ENCODE peak calls at places on chromosomes 4 and X, in ten cellular contexts. One of them, this sample, is unnamed. For H3K4me1, the result is how much of the 10 kb centered on the place peaks cover.

GRCh38 chrX:33161829-33162228 is 49.5 kb downstream of the DMD start:
- DNase-seq in vagina: no peak
- DNase-seq in naive thymus-derived CD4-positive, alpha-beta T cell: no peak
- DNase-seq in heart right ventricle: no peak
- DNase-seq in CD8-positive, alpha-beta T cell: no peak
- DNase-seq in CD8-positive, alpha-beta memory T cell: no peak
- DNase-seq in aorta: no peak
- DNase-seq in left lung: no peak
- DNase-seq in ovary: no peak
- DNase-seq in mucosa of descending colon: no peak
- DNase-seq in this sample: no peak

GRCh38 chrX:53458082-53458481 is 23.9 kb upstream of the HSD17B10 start:
- DNase-seq in CD8-positive, alpha-beta T cell: no peak
- DNase-seq in left lung: no peak
- DNase-seq in aorta: no peak
- DNase-seq in vagina: no peak
- DNase-seq in CD8-positive, alpha-beta memory T cell: no peak
- DNase-seq in naive thymus-derived CD4-positive, alpha-beta T cell: no peak
- DNase-seq in heart right ventricle: no peak
- DNase-seq in mucosa of descending colon: no peak
- DNase-seq in ovary: no peak
- DNase-seq in this sample: no peak

GRCh38 chrX:1170243-1170642 is 42.2 kb downstream of the CRLF2 start:
- DNase-seq in CD8-positive, alpha-beta memory T cell: no peak
- DNase-seq in ovary: no peak
- DNase-seq in naive thymus-derived CD4-positive, alpha-beta T cell: no peak
- DNase-seq in vagina: no peak
- DNase-seq in aorta: no peak
- DNase-seq in mucosa of descending colon: no peak
- DNase-seq in CD8-positive, alpha-beta T cell: no peak
- DNase-seq in heart right ventricle: no peak
- DNase-seq in left lung: no peak
- DNase-seq in this sample: no peak

GRCh38 chr4:3721186-3721585 is 45.0 kb upstream of the ADRA2C start:
- DNase-seq in ovary: no peak
- DNase-seq in left lung: no peak
- DNase-seq in vagina: no peak
- DNase-seq in CD8-positive, alpha-beta memory T cell: no peak
- DNase-seq in naive thymus-derived CD4-positive, alpha-beta T cell: no peak
- DNase-seq in aorta: no peak
- DNase-seq in heart right ventricle: no peak
- DNase-seq in mucosa of descending colon: no peak
- DNase-seq in CD8-positive, alpha-beta T cell: no peak
- DNase-seq in this sample: no peak

GRCh38 chr4:47145630-47146029 is 114.3 kb downstream of the GABRB1 start:
- DNase-seq in heart right ventricle: no peak
- DNase-seq in mucosa of descending colon: no peak
- DNase-seq in CD8-positive, alpha-beta T cell: no peak
- DNase-seq in naive thymus-derived CD4-positive, alpha-beta T cell: no peak
- DNase-seq in vagina: no peak
- DNase-seq in ovary: no peak
- DNase-seq in CD8-positive, alpha-beta memory T cell: no peak
- DNase-seq in aorta: no peak
- DNase-seq in left lung: no peak
- DNase-seq in this sample: no peak

GRCh38 chrX:112784692-112785091 is 55.9 kb downstream of the AMOT start:
- DNase-seq in aorta: no peak
- DNase-seq in mucosa of descending colon: no peak
- DNase-seq in left lung: no peak
- DNase-seq in heart right ventricle: no peak
- DNase-seq in CD8-positive, alpha-beta memory T cell: no peak
- DNase-seq in vagina: no peak
- DNase-seq in naive thymus-derived CD4-positive, alpha-beta T cell: no peak
- DNase-seq in ovary: no peak
- DNase-seq in CD8-positive, alpha-beta T cell: no peak
- DNase-seq in this sample: no peak

GRCh38 chrX:9878141-9878875 is 88.8 kb upstream of the CLDN34 start:
- DNase-seq in CD8-positive, alpha-beta memory T cell: no peak
- DNase-seq in vagina: no peak
- DNase-seq in left lung: no peak
- DNase-seq in aorta: no peak
- DNase-seq in heart right ventricle: no peak
- DNase-seq in mucosa of descending colon: no peak
- DNase-seq in naive thymus-derived CD4-positive, alpha-beta T cell: no peak
- DNase-seq in ovary: no peak
- DNase-seq in CD8-positive, alpha-beta T cell: no peak
- DNase-seq in this sample: no peak

GRCh38 chr4:108036252-108036651 is 46.6 kb downstream of the HADH start:
- DNase-seq in CD8-positive, alpha-beta T cell: peak
- DNase-seq in vagina: no peak
- DNase-seq in ovary: no peak
- DNase-seq in left lung: no peak
- DNase-seq in CD8-positive, alpha-beta memory T cell: peak
- DNase-seq in aorta: no peak
- DNase-seq in naive thymus-derived CD4-positive, alpha-beta T cell: peak
- DNase-seq in mucosa of descending colon: no peak
- DNase-seq in heart right ventricle: no peak
- DNase-seq in this sample: no peak

GRCh38 chr4:92334716-92335350 is 31.1 kb downstream of the GRID2 start:
- DNase-seq in left lung: no peak
- DNase-seq in ovary: no peak
- DNase-seq in mucosa of descending colon: no peak
- DNase-seq in naive thymus-derived CD4-positive, alpha-beta T cell: no peak
- DNase-seq in heart right ventricle: peak
- DNase-seq in vagina: no peak
- DNase-seq in aorta: no peak
- DNase-seq in CD8-positive, alpha-beta T cell: no peak
- DNase-seq in CD8-positive, alpha-beta memory T cell: no peak
- DNase-seq in this sample: peak

GRCh38 chr4:8905773-8906667 is 34.4 kb upstream of the HMX1 start:
- DNase-seq in aorta: peak
- DNase-seq in CD8-positive, alpha-beta memory T cell: no peak
- DNase-seq in CD8-positive, alpha-beta T cell: no peak
- DNase-seq in heart right ventricle: no peak
- DNase-seq in naive thymus-derived CD4-positive, alpha-beta T cell: no peak
- DNase-seq in vagina: no peak
- DNase-seq in mucosa of descending colon: peak
- DNase-seq in left lung: peak
- DNase-seq in ovary: no peak
- DNase-seq in this sample: peak

GRCh38 chrX:31932769-31933168 is 860.9 kb upstream of the FTHL17 start:
- DNase-seq in left lung: no peak
- DNase-seq in CD8-positive, alpha-beta T cell: no peak
- DNase-seq in mucosa of descending colon: no peak
- DNase-seq in heart right ventricle: no peak
- DNase-seq in vagina: no peak
- DNase-seq in ovary: no peak
- DNase-seq in naive thymus-derived CD4-positive, alpha-beta T cell: no peak
- DNase-seq in aorta: no peak
- DNase-seq in CD8-positive, alpha-beta memory T cell: no peak
- DNase-seq in this sample: no peak

GRCh38 chr4:40195182-40196177 is 1.4 kb upstream of the RHOH start:
- DNase-seq in left lung: no peak
- DNase-seq in vagina: peak
- DNase-seq in mucosa of descending colon: no peak
- DNase-seq in ovary: no peak
- DNase-seq in aorta: no peak
- DNase-seq in heart right ventricle: no peak
- DNase-seq in CD8-positive, alpha-beta T cell: no peak
- DNase-seq in naive thymus-derived CD4-positive, alpha-beta T cell: peak
- DNase-seq in CD8-positive, alpha-beta memory T cell: no peak
- DNase-seq in this sample: no peak

GRCh38 chr4:160373911-160374310 is 1271.0 kb downstream of the RAPGEF2 start:
- DNase-seq in ovary: no peak
- DNase-seq in heart right ventricle: no peak
- DNase-seq in CD8-positive, alpha-beta memory T cell: no peak
- DNase-seq in CD8-positive, alpha-beta T cell: no peak
- DNase-seq in mucosa of descending colon: no peak
- DNase-seq in vagina: no peak
- DNase-seq in left lung: no peak
- DNase-seq in naive thymus-derived CD4-positive, alpha-beta T cell: no peak
- DNase-seq in aorta: no peak
- DNase-seq in this sample: no peak

GRCh38 chr4:105785792-105786191 is 77.2 kb downstream of the GSTCD start:
- DNase-seq in aorta: no peak
- DNase-seq in vagina: no peak
- DNase-seq in ovary: no peak
- DNase-seq in heart right ventricle: no peak
- DNase-seq in CD8-positive, alpha-beta T cell: no peak
- DNase-seq in naive thymus-derived CD4-positive, alpha-beta T cell: no peak
- DNase-seq in left lung: no peak
- DNase-seq in mucosa of descending colon: no peak
- DNase-seq in CD8-positive, alpha-beta memory T cell: no peak
- DNase-seq in this sample: no peak

GRCh38 chr4:152805818-152806217 is 26.1 kb downstream of the ARFIP1 start:
- DNase-seq in naive thymus-derived CD4-positive, alpha-beta T cell: no peak
- DNase-seq in CD8-positive, alpha-beta T cell: no peak
- DNase-seq in left lung: no peak
- DNase-seq in aorta: no peak
- DNase-seq in mucosa of descending colon: no peak
- DNase-seq in heart right ventricle: no peak
- DNase-seq in CD8-positive, alpha-beta memory T cell: no peak
- DNase-seq in ovary: no peak
- DNase-seq in vagina: no peak
- DNase-seq in this sample: no peak

GRCh38 chr4:85784947-85785346 is 310.0 kb downstream of the ARHGAP24 start:
- DNase-seq in mucosa of descending colon: no peak
- DNase-seq in CD8-positive, alpha-beta T cell: no peak
- DNase-seq in aorta: no peak
- DNase-seq in left lung: no peak
- DNase-seq in ovary: no peak
- DNase-seq in vagina: no peak
- DNase-seq in CD8-positive, alpha-beta memory T cell: no peak
- DNase-seq in heart right ventricle: no peak
- DNase-seq in naive thymus-derived CD4-positive, alpha-beta T cell: no peak
- DNase-seq in this sample: no peak
- H3K4me1 ChIP-seq in mucosa of descending colon: under half
- H3K4me1 ChIP-seq in CD8-positive, alpha-beta T cell: under half
- H3K4me1 ChIP-seq in aorta: under half
- H3K4me1 ChIP-seq in left lung: under half
- H3K4me1 ChIP-seq in ovary: under half
- H3K4me1 ChIP-seq in vagina: under half
- H3K4me1 ChIP-seq in CD8-positive, alpha-beta memory T cell: under half
- H3K4me1 ChIP-seq in heart right ventricle: under half
- H3K4me1 ChIP-seq in naive thymus-derived CD4-positive, alpha-beta T cell: under half
- H3K4me1 ChIP-seq in this sample: under half

GRCh38 chr4:52841707-52842456 is 20.2 kb upstream of the RASL11B start:
- DNase-seq in CD8-positive, alpha-beta memory T cell: no peak
- DNase-seq in aorta: no peak
- DNase-seq in vagina: no peak
- DNase-seq in naive thymus-derived CD4-positive, alpha-beta T cell: no peak
- DNase-seq in CD8-positive, alpha-beta T cell: no peak
- DNase-seq in left lung: no peak
- DNase-seq in heart right ventricle: peak
- DNase-seq in ovary: peak
- DNase-seq in mucosa of descending colon: no peak
- DNase-seq in this sample: peak
- H3K4me1 ChIP-seq in CD8-positive, alpha-beta memory T cell: under half
- H3K4me1 ChIP-seq in aorta: under half
- H3K4me1 ChIP-seq in vagina: under half
- H3K4me1 ChIP-seq in naive thymus-derived CD4-positive, alpha-beta T cell: under half
- H3K4me1 ChIP-seq in CD8-positive, alpha-beta T cell: under half
- H3K4me1 ChIP-seq in left lung: under half
- H3K4me1 ChIP-seq in heart right ventricle: half or more
- H3K4me1 ChIP-seq in ovary: under half
- H3K4me1 ChIP-seq in mucosa of descending colon: under half
- H3K4me1 ChIP-seq in this sample: under half

GRCh38 chr4:24559889-24560288 is 24.5 kb downstream of the DHX15 start:
- DNase-seq in left lung: no peak
- DNase-seq in CD8-positive, alpha-beta memory T cell: no peak
- DNase-seq in vagina: no peak
- DNase-seq in naive thymus-derived CD4-positive, alpha-beta T cell: no peak
- DNase-seq in mucosa of descending colon: no peak
- DNase-seq in CD8-positive, alpha-beta T cell: no peak
- DNase-seq in ovary: no peak
- DNase-seq in aorta: no peak
- DNase-seq in heart right ventricle: no peak
- DNase-seq in this sample: no peak
- H3K4me1 ChIP-seq in left lung: under half
- H3K4me1 ChIP-seq in CD8-positive, alpha-beta memory T cell: under half
- H3K4me1 ChIP-seq in vagina: half or more
- H3K4me1 ChIP-seq in naive thymus-derived CD4-positive, alpha-beta T cell: under half
- H3K4me1 ChIP-seq in mucosa of descending colon: under half
- H3K4me1 ChIP-seq in CD8-positive, alpha-beta T cell: under half
- H3K4me1 ChIP-seq in ovary: under half
- H3K4me1 ChIP-seq in aorta: under half
- H3K4me1 ChIP-seq in heart right ventricle: half or more
- H3K4me1 ChIP-seq in this sample: half or more

GRCh38 chr4:84673475-84674230 is 90.7 kb downstream of the CDS1 start:
- DNase-seq in vagina: no peak
- DNase-seq in CD8-positive, alpha-beta memory T cell: no peak
- DNase-seq in left lung: no peak
- DNase-seq in aorta: no peak
- DNase-seq in naive thymus-derived CD4-positive, alpha-beta T cell: no peak
- DNase-seq in ovary: no peak
- DNase-seq in CD8-positive, alpha-beta T cell: no peak
- DNase-seq in mucosa of descending colon: no peak
- DNase-seq in heart right ventricle: no peak
- DNase-seq in this sample: no peak

GRCh38 chr4:84678976-84679744 is 96.2 kb downstream of the CDS1 start:
- DNase-seq in heart right ventricle: no peak
- DNase-seq in mucosa of descending colon: no peak
- DNase-seq in ovary: no peak
- DNase-seq in vagina: no peak
- DNase-seq in CD8-positive, alpha-beta T cell: no peak
- DNase-seq in aorta: no peak
- DNase-seq in naive thymus-derived CD4-positive, alpha-beta T cell: no peak
- DNase-seq in left lung: no peak
- DNase-seq in CD8-positive, alpha-beta memory T cell: no peak
- DNase-seq in this sample: no peak

GRCh38 chr4:84680956-84681355 is 98.0 kb downstream of the CDS1 start:
- DNase-seq in aorta: no peak
- DNase-seq in naive thymus-derived CD4-positive, alpha-beta T cell: no peak
- DNase-seq in vagina: no peak
- DNase-seq in left lung: no peak
- DNase-seq in ovary: no peak
- DNase-seq in heart right ventricle: no peak
- DNase-seq in CD8-positive, alpha-beta T cell: no peak
- DNase-seq in mucosa of descending colon: no peak
- DNase-seq in CD8-positive, alpha-beta memory T cell: no peak
- DNase-seq in this sample: no peak

GRCh38 chr4:84677995-84678394 is 95.1 kb downstream of the CDS1 start:
- DNase-seq in heart right ventricle: no peak
- DNase-seq in CD8-positive, alpha-beta memory T cell: no peak
- DNase-seq in aorta: no peak
- DNase-seq in naive thymus-derived CD4-positive, alpha-beta T cell: no peak
- DNase-seq in vagina: no peak
- DNase-seq in ovary: no peak
- DNase-seq in mucosa of descending colon: no peak
- DNase-seq in left lung: no peak
- DNase-seq in CD8-positive, alpha-beta T cell: no peak
- DNase-seq in this sample: no peak

DNA sequence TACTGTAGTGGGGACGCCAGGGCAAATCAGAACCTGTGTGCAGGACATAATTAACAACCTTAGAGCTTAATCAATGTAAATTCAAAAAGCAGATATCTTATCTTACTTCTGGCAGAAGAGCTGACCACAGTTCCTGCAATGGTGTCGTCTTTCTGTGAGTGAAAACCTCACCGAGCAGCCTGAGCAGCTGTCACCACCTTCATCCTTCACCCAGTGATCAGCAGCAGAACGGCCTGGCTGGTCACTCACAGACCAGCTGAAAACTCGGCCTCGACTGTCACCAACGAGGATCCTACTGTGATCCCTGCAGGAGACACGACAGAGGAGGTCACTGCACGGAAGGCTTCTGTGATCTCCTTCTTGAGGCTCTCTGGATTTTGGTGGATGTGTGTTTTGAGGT is 94.2 kb downstream of the CDS1 start:
- DNase-seq in CD8-positive, alpha-beta memory T cell: no peak
- DNase-seq in left lung: no peak
- DNase-seq in mucosa of descending colon: no peak
- DNase-seq in CD8-positive, alpha-beta T cell: no peak
- DNase-seq in ovary: no peak
- DNase-seq in heart right ventricle: peak
- DNase-seq in naive thymus-derived CD4-positive, alpha-beta T cell: no peak
- DNase-seq in aorta: no peak
- DNase-seq in vagina: no peak
- DNase-seq in this sample: no peak
- H3K4me1 ChIP-seq in CD8-positive, alpha-beta memory T cell: under half
- H3K4me1 ChIP-seq in left lung: under half
- H3K4me1 ChIP-seq in mucosa of descending colon: under half
- H3K4me1 ChIP-seq in CD8-positive, alpha-beta T cell: under half
- H3K4me1 ChIP-seq in ovary: under half
- H3K4me1 ChIP-seq in heart right ventricle: under half
- H3K4me1 ChIP-seq in naive thymus-derived CD4-positive, alpha-beta T cell: under half
- H3K4me1 ChIP-seq in aorta: under half
- H3K4me1 ChIP-seq in vagina: under half
- H3K4me1 ChIP-seq in this sample: under half

This sample was measured in heart left ventricle.